ENCODE peak calls at places on chromosomes 11 and 22, in six cellular contexts. B, K, O, Z, X and E are unnamed samples.

GRCh38 chr11:34274712-34275398 is 83.0 kb downstream of the ABTB2 start:
- DNase-seq in X (no peak), K (peak; percentile 98), O (no peak), Z (peak; percentile 100), B (peak; percentile 98), E (peak; percentile 95)

GRCh38 chr11:88447285-88447684 is 109.7 kb upstream of the CTSC start:
- DNase-seq in X (peak; percentile 45), Z (no peak), B (no peak), O (no peak), K (no peak), E (no peak)

GRCh38 chr11:99988105-99988907 is 698.8 kb upstream of the ARHGAP42 start:
- DNase-seq in K (no peak), X (no peak), O (no peak), B (no peak), Z (no peak), E (no peak)

GRCh38 chr22:27347951-27348350 is 453.6 kb downstream of the MN1 start:
- DNase-seq in B (no peak), X (no peak), K (no peak), O (no peak), Z (no peak), E (no peak)

GRCh38 chr11:121964591-121964990 is 151.4 kb downstream of the BLID start:
- DNase-seq in O (no peak), B (peak; percentile 51), K (peak; percentile 69), Z (peak; percentile 78), X (no peak), E (no peak)

GRCh38 chr11:57349491-57350274 is 11.5 kb downstream of the P2RX3 start:
- DNase-seq in O (peak; percentile 46), B (peak; percentile 54), X (no peak), K (peak; percentile 48), Z (peak; percentile 50), E (peak; percentile 86)

GRCh38 chr11:68963779-68964178 is 17.0 kb downstream of the MRGPRD start:
- DNase-seq in X (no peak), Z (peak; percentile 20), K (no peak), B (no peak), O (no peak), E (peak; percentile 57)

GRCh38 chr11:64855596-64856304 is 11.3 kb upstream of the CDC42BPG start:
- DNase-seq in O (no peak), X (no peak), B (no peak), K (no peak), Z (no peak), E (no peak)

GRCh38 chr22:47190957-47191323 is 428.5 kb downstream of the TBC1D22A start:
- DNase-seq in K (no peak), X (no peak), O (no peak), B (no peak), Z (no peak), E (peak; percentile 39)

GRCh38 chr11:116373107-116373506 is 399.7 kb downstream of the BUD13 start:
- DNase-seq in X (no peak), Z (no peak), K (no peak), O (no peak), B (no peak), E (no peak)

GRCh38 chr11:15826826-15827225 is 529.5 kb downstream of the SOX6 start:
- DNase-seq in B (peak; percentile 48), K (peak; percentile 35), Z (peak; percentile 30), O (no peak), X (no peak), E (no peak)

GRCh38 chr11:59865031-59865430 is 1.3 kb downstream of the TCN1 start:
- DNase-seq in X (no peak), B (peak; percentile 88), K (no peak), O (no peak), Z (peak; percentile 77), E (no peak)

GRCh38 chr11:128720522-128720985 is 26.7 kb downstream of the FLI1 start:
- DNase-seq in K (no peak), Z (no peak), B (no peak), X (no peak), O (peak; percentile 36), E (no peak)